ENCODE peak calls at places on chromosomes 5 and 9, in six cellular contexts. Q, M, Z, H, O and E are unnamed samples.

GRCh38 chr9:137049544-137050449 is 3.8 kb upstream of the NPDC1 start:
- DNase-seq in Q (peak), M (peak), Z (peak), H (peak), O (peak), E (no peak)

GRCh38 chr9:115237383-115238087 is 119.6 kb upstream of the TNC start:
- DNase-seq in Q (no peak), M (no peak), Z (no peak), H (no peak), O (no peak), E (no peak)

GRCh38 chr5:168529361-168530234 is 493 bp downstream of the FBLL1 start:
- DNase-seq in Q (no peak), M (no peak), Z (peak), H (no peak), O (peak), E (no peak)

GRCh38 chr9:71911908-71912325 is 478 bp downstream of the C9orf85 start:
- DNase-seq in Q (no peak), M (no peak), Z (no peak), H (no peak), O (no peak), E (no peak)

GRCh38 chr5:147403659-147404640 is 105.9 kb downstream of the DPYSL3 start:
- DNase-seq in Q (no peak), M (no peak), Z (no peak), H (peak), O (no peak), E (peak)

GRCh38 chr9:87579761-87580626 is 82.3 kb downstream of the DAPK1 start:
- DNase-seq in Q (no peak), M (no peak), Z (no peak), H (no peak), O (no peak), E (no peak)

GRCh38 chr5:144201578-144201977 is 30.9 kb downstream of the KCTD16 start:
- DNase-seq in Q (no peak), M (no peak), Z (no peak), H (no peak), O (no peak), E (no peak)

GRCh38 chr9:18820566-18821095 is 212.4 kb downstream of the SAXO1 start:
- DNase-seq in Q (no peak), M (no peak), Z (no peak), H (no peak), O (no peak), E (no peak)

GRCh38 chr5:61048534-61048933 is 103.5 kb downstream of the NDUFAF2 start:
- DNase-seq in Q (no peak), M (no peak), Z (no peak), H (no peak), O (no peak), E (no peak)

GRCh38 chr9:16450043-16450442 is 420.4 kb downstream of the BNC2 start:
- DNase-seq in Q (no peak), M (no peak), Z (no peak), H (no peak), O (no peak), E (no peak)

GRCh38 chr5:136729901-136730355 is 364.6 kb upstream of the TRPC7 start:
- DNase-seq in Q (no peak), M (no peak), Z (no peak), H (no peak), O (no peak), E (peak)

GRCh38 chr9:107749787-107750444 is 260.3 kb upstream of the KLF4 start:
- DNase-seq in Q (peak), M (no peak), Z (peak), H (no peak), O (no peak), E (peak)

GRCh38 chr9:129724456-129725190 is 28.2 kb downstream of the PTGES start:
- DNase-seq in Q (no peak), M (no peak), Z (no peak), H (no peak), O (no peak), E (no peak)

GRCh38 chr5:173790836-173791546 is 97.2 kb upstream of the CPEB4 start:
- DNase-seq in Q (no peak), M (no peak), Z (no peak), H (no peak), O (no peak), E (no peak)

GRCh38 chr5:102654559-102655354 is 100.3 kb upstream of the PAM start:
- DNase-seq in Q (peak), M (no peak), Z (no peak), H (no peak), O (peak), E (no peak)